ENCODE peak calls at places on chromosome 20, in eight cellular contexts. One of them, this sample, is unnamed.
A peak's percentile ranks its signal among the peaks of the same experiment; 100 is the strongest.

GRCh38 chr20:45406260-45407066 is 1.6 kb upstream of the DBNDD2 start:
- DNase-seq in H9: peak; percentile 71
- DNase-seq in HFFc6: no peak
- DNase-seq in BE2C: peak; percentile 67
- DNase-seq in cardiac fibroblast: peak; percentile 47
- DNase-seq in lung: peak; percentile 57
- DNase-seq in AG09309: no peak
- DNase-seq in GM06990: no peak
- DNase-seq in this sample: no peak

GRCh38 chr20:1696521-1697209 is 39.1 kb upstream of the SIRPG start:
- DNase-seq in H9: no peak
- DNase-seq in HFFc6: no peak
- DNase-seq in BE2C: no peak
- DNase-seq in cardiac fibroblast: no peak
- DNase-seq in lung: no peak
- DNase-seq in AG09309: no peak
- DNase-seq in GM06990: no peak
- DNase-seq in this sample: no peak

GRCh38 chr20:41173791-41174341 is 36.5 kb downstream of the PLCG1 start:
- DNase-seq in H9: peak; percentile 14
- DNase-seq in HFFc6: no peak
- DNase-seq in BE2C: no peak
- DNase-seq in cardiac fibroblast: no peak
- DNase-seq in lung: no peak
- DNase-seq in AG09309: no peak
- DNase-seq in GM06990: no peak
- DNase-seq in this sample: peak; percentile 63

GRCh38 chr20:9051508-9051907 is 17.4 kb upstream of the PLCB4 start:
- DNase-seq in H9: no peak
- DNase-seq in HFFc6: peak; percentile 98
- DNase-seq in BE2C: peak; percentile 61
- DNase-seq in cardiac fibroblast: peak; percentile 95
- DNase-seq in lung: no peak
- DNase-seq in AG09309: peak; percentile 89
- DNase-seq in GM06990: no peak
- DNase-seq in this sample: no peak

GRCh38 chr20:60857708-60858107 is 394.4 kb upstream of the CDH4 start:
- DNase-seq in H9: no peak
- DNase-seq in HFFc6: peak; percentile 1
- DNase-seq in BE2C: no peak
- DNase-seq in cardiac fibroblast: peak; percentile 39
- DNase-seq in lung: no peak
- DNase-seq in AG09309: peak; percentile 3
- DNase-seq in GM06990: no peak
- DNase-seq in this sample: peak; percentile 27

GRCh38 chr20:32034581-32035397 is 17.3 kb upstream of the HCK start:
- DNase-seq in H9: no peak
- DNase-seq in HFFc6: peak; percentile 19
- DNase-seq in BE2C: no peak
- DNase-seq in cardiac fibroblast: peak; percentile 18
- DNase-seq in lung: peak; percentile 51
- DNase-seq in AG09309: no peak
- DNase-seq in GM06990: no peak
- DNase-seq in this sample: no peak

GRCh38 chr20:6783752-6784725 is 16.6 kb downstream of the BMP2 start:
- DNase-seq in H9: no peak
- DNase-seq in HFFc6: no peak
- DNase-seq in BE2C: no peak
- DNase-seq in cardiac fibroblast: peak; percentile 21
- DNase-seq in lung: no peak
- DNase-seq in AG09309: peak; percentile 14
- DNase-seq in GM06990: no peak
- DNase-seq in this sample: no peak

GRCh38 chr20:64105846-64106434 is 1.4 kb downstream of the NPBWR2 start:
- DNase-seq in H9: no peak
- DNase-seq in HFFc6: no peak
- DNase-seq in BE2C: no peak
- DNase-seq in cardiac fibroblast: no peak
- DNase-seq in lung: no peak
- DNase-seq in AG09309: no peak
- DNase-seq in GM06990: no peak
- DNase-seq in this sample: no peak

GRCh38 chr20:56433880-56434255 is 21.8 kb downstream of the CASS4 start:
- DNase-seq in H9: no peak
- DNase-seq in HFFc6: peak; percentile 81
- DNase-seq in BE2C: no peak
- DNase-seq in cardiac fibroblast: peak; percentile 76
- DNase-seq in lung: no peak
- DNase-seq in AG09309: peak; percentile 60
- DNase-seq in GM06990: no peak
- DNase-seq in this sample: no peak

GRCh38 chr20:48064929-48065328 is 279.6 kb upstream of the SULF2 start:
- DNase-seq in H9: no peak
- DNase-seq in HFFc6: peak; percentile 12
- DNase-seq in BE2C: no peak
- DNase-seq in cardiac fibroblast: no peak
- DNase-seq in lung: no peak
- DNase-seq in AG09309: peak; percentile 83
- DNase-seq in GM06990: no peak
- DNase-seq in this sample: no peak

GRCh38 chr20:47660983-47661711 is 124.1 kb downstream of the SULF2 start:
- DNase-seq in H9: no peak
- DNase-seq in HFFc6: no peak
- DNase-seq in BE2C: no peak
- DNase-seq in cardiac fibroblast: no peak
- DNase-seq in lung: no peak
- DNase-seq in AG09309: no peak
- DNase-seq in GM06990: no peak
- DNase-seq in this sample: no peak

GRCh38 chr20:43936371-43936770 is 21.7 kb downstream of the TOX2 start:
- DNase-seq in H9: no peak
- DNase-seq in HFFc6: no peak
- DNase-seq in BE2C: no peak
- DNase-seq in cardiac fibroblast: no peak
- DNase-seq in lung: no peak
- DNase-seq in AG09309: no peak
- DNase-seq in GM06990: no peak
- DNase-seq in this sample: no peak

GRCh38 chr20:48866936-48867335 is 39.1 kb upstream of the PREX1 start:
- DNase-seq in H9: no peak
- DNase-seq in HFFc6: no peak
- DNase-seq in BE2C: no peak
- DNase-seq in cardiac fibroblast: no peak
- DNase-seq in lung: no peak
- DNase-seq in AG09309: no peak
- DNase-seq in GM06990: no peak
- DNase-seq in this sample: no peak

GRCh38 chr20:4569882-4570281 is 151.8 kb upstream of the PRND start:
- DNase-seq in H9: no peak
- DNase-seq in HFFc6: no peak
- DNase-seq in BE2C: no peak
- DNase-seq in cardiac fibroblast: no peak
- DNase-seq in lung: no peak
- DNase-seq in AG09309: no peak
- DNase-seq in GM06990: no peak
- DNase-seq in this sample: no peak

GRCh38 chr20:5181955-5182354 is 55.1 kb downstream of the CDS2 start:
- DNase-seq in H9: no peak
- DNase-seq in HFFc6: peak; percentile 72
- DNase-seq in BE2C: no peak
- DNase-seq in cardiac fibroblast: peak; percentile 77
- DNase-seq in lung: no peak
- DNase-seq in AG09309: no peak
- DNase-seq in GM06990: no peak
- DNase-seq in this sample: no peak

GRCh38 chr20:56400001-56400640 is 7.7 kb downstream of the CSTF1 start:
- DNase-seq in H9: no peak
- DNase-seq in HFFc6: peak; percentile 66
- DNase-seq in BE2C: peak; percentile 63
- DNase-seq in cardiac fibroblast: peak; percentile 89
- DNase-seq in lung: peak; percentile 52
- DNase-seq in AG09309: peak; percentile 46
- DNase-seq in GM06990: peak; percentile 11
- DNase-seq in this sample: no peak

GRCh38 chr20:20628314-20628713 is 84.1 kb downstream of the RALGAPA2 start:
- DNase-seq in H9: no peak
- DNase-seq in HFFc6: no peak
- DNase-seq in BE2C: no peak
- DNase-seq in cardiac fibroblast: no peak
- DNase-seq in lung: no peak
- DNase-seq in AG09309: no peak
- DNase-seq in GM06990: no peak
- DNase-seq in this sample: no peak

GRCh38 chr20:25586877-25587276 is 1.5 kb upstream of the NINL start:
- DNase-seq in H9: no peak
- DNase-seq in HFFc6: no peak
- DNase-seq in BE2C: no peak
- DNase-seq in cardiac fibroblast: peak; percentile 27
- DNase-seq in lung: no peak
- DNase-seq in AG09309: no peak
- DNase-seq in GM06990: no peak
- DNase-seq in this sample: no peak

GRCh38 chr20:32456869-32457421 is 98.8 kb downstream of the ASXL1 start:
- DNase-seq in H9: peak; percentile 79
- DNase-seq in HFFc6: peak; percentile 22
- DNase-seq in BE2C: peak; percentile 95
- DNase-seq in cardiac fibroblast: peak; percentile 43
- DNase-seq in lung: no peak
- DNase-seq in AG09309: no peak
- DNase-seq in GM06990: peak; percentile 56
- DNase-seq in this sample: peak; percentile 89

GRCh38 chr20:63378626-63379025 is 17.5 kb upstream of the CHRNA4 start:
- DNase-seq in H9: no peak
- DNase-seq in HFFc6: no peak
- DNase-seq in BE2C: no peak
- DNase-seq in cardiac fibroblast: no peak
- DNase-seq in lung: no peak
- DNase-seq in AG09309: no peak
- DNase-seq in GM06990: no peak
- DNase-seq in this sample: no peak

GRCh38 chr20:44688053-44688625 is 27.0 kb upstream of the CCN5 start:
- DNase-seq in H9: no peak
- DNase-seq in HFFc6: no peak
- DNase-seq in BE2C: no peak
- DNase-seq in cardiac fibroblast: no peak
- DNase-seq in lung: no peak
- DNase-seq in AG09309: no peak
- DNase-seq in GM06990: no peak
- DNase-seq in this sample: no peak

DNA sequence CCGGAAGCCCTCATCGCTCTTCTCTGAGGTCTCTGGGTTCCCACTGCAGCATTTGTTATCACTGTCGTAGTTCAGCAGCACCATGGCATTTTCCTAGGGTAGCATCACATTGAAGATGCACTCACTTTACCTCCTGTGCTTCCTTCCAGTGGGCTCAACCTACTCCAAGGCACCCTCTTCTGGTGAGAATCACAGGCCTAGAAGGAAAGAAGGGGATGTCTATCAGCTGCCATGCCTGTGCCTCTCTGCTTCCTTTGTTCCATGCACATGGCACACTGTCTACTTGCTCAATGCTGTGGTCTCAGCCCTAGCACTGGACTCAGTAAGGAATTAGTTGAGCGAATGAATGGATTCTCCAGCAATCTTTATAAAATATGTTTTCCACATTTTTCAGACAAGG is 22.6 kb downstream of the CST4 start:
- DNase-seq in H9: no peak
- DNase-seq in HFFc6: no peak
- DNase-seq in BE2C: no peak
- DNase-seq in cardiac fibroblast: peak; percentile 26
- DNase-seq in lung: no peak
- DNase-seq in AG09309: no peak
- DNase-seq in GM06990: no peak
- DNase-seq in this sample: no peak
- TF ChIP-seq CTCF in H9: peak; percentile 43
- TF ChIP-seq CTCF in HFFc6: no peak
- TF ChIP-seq CTCF in BE2C: no peak
- TF ChIP-seq CTCF in cardiac fibroblast: peak; percentile 36
- TF ChIP-seq CTCF in lung: no peak
- TF ChIP-seq CTCF in AG09309: peak; percentile 30
- TF ChIP-seq CTCF in GM06990: no peak
- TF ChIP-seq CTCF in this sample: peak; percentile 30

GRCh38 chr20:33666293-33667244 is at the start of gene ACTL10:
- DNase-seq in H9: peak; percentile 97
- DNase-seq in HFFc6: peak; percentile 98
- DNase-seq in BE2C: peak; percentile 98
- DNase-seq in cardiac fibroblast: peak; percentile 99
- DNase-seq in lung: peak; percentile 98
- DNase-seq in AG09309: peak; percentile 91
- DNase-seq in GM06990: peak; percentile 93
- DNase-seq in this sample: peak; percentile 93
- TF ChIP-seq CTCF in H9: peak; percentile 36
- TF ChIP-seq CTCF in HFFc6: peak; percentile 49
- TF ChIP-seq CTCF in BE2C: peak; percentile 44
- TF ChIP-seq CTCF in cardiac fibroblast: peak; percentile 53
- TF ChIP-seq CTCF in lung: no peak
- TF ChIP-seq CTCF in AG09309: peak; percentile 51
- TF ChIP-seq CTCF in GM06990: peak; percentile 29
- TF ChIP-seq CTCF in this sample: peak; percentile 30

GRCh38 chr20:16761305-16761829 is 13.2 kb downstream of the OTOR start:
- DNase-seq in H9: peak; percentile 70
- DNase-seq in HFFc6: peak; percentile 44
- DNase-seq in BE2C: peak; percentile 51
- DNase-seq in cardiac fibroblast: peak; percentile 80
- DNase-seq in lung: peak; percentile 45
- DNase-seq in AG09309: peak; percentile 46
- DNase-seq in GM06990: no peak
- DNase-seq in this sample: no peak
- TF ChIP-seq CTCF in H9: peak; percentile 87
- TF ChIP-seq CTCF in HFFc6: peak; percentile 80
- TF ChIP-seq CTCF in BE2C: peak; percentile 91
- TF ChIP-seq CTCF in cardiac fibroblast: peak; percentile 75
- TF ChIP-seq CTCF in lung: peak; percentile 55
- TF ChIP-seq CTCF in AG09309: peak; percentile 80
- TF ChIP-seq CTCF in GM06990: peak; percentile 74
- TF ChIP-seq CTCF in this sample: peak; percentile 83

DNA sequence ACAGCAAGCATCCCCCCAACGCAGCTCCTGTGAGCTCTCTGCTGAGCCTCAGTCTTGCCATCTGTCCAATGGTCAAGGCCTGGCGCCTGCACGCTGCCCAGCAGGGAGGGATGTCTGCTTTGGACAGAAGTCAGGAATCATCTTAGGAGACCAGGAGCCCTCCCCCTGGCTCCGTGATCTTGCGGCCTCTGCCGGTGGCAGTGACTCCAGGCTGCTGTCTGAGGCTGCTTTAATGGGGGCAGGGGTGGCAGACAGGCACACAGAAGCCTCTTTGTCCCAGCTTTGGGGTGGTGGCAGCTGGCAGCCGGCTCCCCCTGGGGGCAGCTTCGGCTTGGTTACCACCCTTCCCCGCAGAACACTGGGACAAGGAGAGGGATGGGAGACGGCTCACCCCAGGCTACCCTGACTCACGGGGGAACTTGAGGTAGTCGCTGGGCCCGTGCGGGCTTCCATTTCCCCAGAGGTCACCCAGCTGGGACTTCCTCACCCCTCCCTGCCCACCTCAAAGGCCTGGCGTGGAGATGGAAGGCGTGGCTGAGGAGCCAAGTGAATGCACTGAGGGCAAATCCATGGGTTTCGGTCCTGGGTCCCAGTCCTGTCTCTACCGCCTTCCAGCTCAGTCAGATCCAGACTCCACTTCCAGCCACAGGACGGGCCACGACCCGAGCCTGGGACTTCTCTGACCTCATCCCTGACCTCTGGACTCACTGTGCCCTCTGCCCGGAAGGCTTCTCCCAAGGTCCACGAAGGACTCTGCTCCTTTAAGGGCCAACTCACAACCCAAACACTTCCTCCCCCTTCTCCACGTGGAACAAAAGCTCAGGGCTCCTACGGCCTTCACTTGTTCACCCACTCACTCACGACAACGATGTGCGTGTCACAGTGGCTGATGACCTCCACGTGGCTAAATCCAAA is 14.8 kb downstream of the PEDS1 start:
- DNase-seq in H9: peak; percentile 49
- DNase-seq in HFFc6: no peak
- DNase-seq in BE2C: no peak
- DNase-seq in cardiac fibroblast: peak; percentile 45
- DNase-seq in lung: no peak
- DNase-seq in AG09309: no peak
- DNase-seq in GM06990: no peak
- DNase-seq in this sample: no peak
- TF ChIP-seq CTCF in H9: peak; percentile 51
- TF ChIP-seq CTCF in HFFc6: no peak
- TF ChIP-seq CTCF in BE2C: peak; percentile 13
- TF ChIP-seq CTCF in cardiac fibroblast: peak; percentile 21
- TF ChIP-seq CTCF in lung: no peak
- TF ChIP-seq CTCF in AG09309: no peak
- TF ChIP-seq CTCF in GM06990: no peak
- TF ChIP-seq CTCF in this sample: peak; percentile 27

This sample was measured in osteocyte.